ENCODE peak calls at places on chromosomes 4 and X, in seven cellular contexts. X is tibial nerve, I is right lobe of liver, E is adrenal gland, L is sigmoid colon, G is K562, R is heart left ventricle. P is an unnamed sample.
A peak's percentile ranks its signal among the peaks of the same experiment; 100 is the strongest.

GRCh38 chr4:70838972-70839536 is 636 bp downstream of the GRSF1 start:
- DNase-seq in X (peak; percentile 24), I (peak; percentile 70), E (peak; percentile 68), L (peak; percentile 83), G (peak; percentile 74), R (peak; percentile 79), P (peak; percentile 80)

GRCh38 chr4:158823461-158823873 is 54.6 kb downstream of the FNIP2 start:
- DNase-seq in X (no peak), I (no peak), E (no peak), L (no peak), G (no peak), R (no peak), P (no peak)

GRCh38 chr4:174524242-174524641 is 2.0 kb upstream of the HPGD start:
- DNase-seq in X (no peak), I (no peak), E (peak; percentile 32), L (no peak), G (peak; percentile 28), R (peak; percentile 23), P (no peak)

GRCh38 chr4:80434238-80434637 is 98.7 kb downstream of the CFAP299 start:
- DNase-seq in X (no peak), I (no peak), E (no peak), L (no peak), G (no peak), R (no peak), P (peak; percentile 23)

GRCh38 chr4:119105605-119106004 is 30.0 kb upstream of the MYOZ2 start:
- DNase-seq in X (no peak), I (no peak), E (no peak), L (no peak), G (no peak), R (no peak), P (peak; percentile 43)

GRCh38 chr4:123452585-123452984 is 56.0 kb downstream of the SPRY1 start:
- DNase-seq in X (peak; percentile 55), I (no peak), E (peak; percentile 89), L (peak; percentile 76), G (no peak), R (peak; percentile 46), P (peak; percentile 52)

GRCh38 chrX:129606918-129607317 is 47.8 kb downstream of the APLN start:
- DNase-seq in X (peak; percentile 19), I (no peak), E (peak; percentile 58), L (peak; percentile 72), G (peak; percentile 67), R (peak; percentile 35), P (peak; percentile 52)

GRCh38 chr4:80197601-80198444 is 520 bp downstream of the PRDM8 start:
- DNase-seq in X (no peak), I (no peak), E (no peak), L (no peak), G (no peak), R (no peak), P (no peak)

GRCh38 chr4:173857828-173858227 is 327.8 kb upstream of the HAND2 start:
- DNase-seq in X (no peak), I (no peak), E (no peak), L (no peak), G (no peak), R (no peak), P (no peak)

GRCh38 chr4:108270466-108271450 is 102.0 kb upstream of the LEF1 start:
- DNase-seq in X (no peak), I (no peak), E (no peak), L (no peak), G (no peak), R (no peak), P (peak; percentile 7)

GRCh38 chrX:107549504-107549903 is 78.8 kb upstream of the PRPS1 start:
- DNase-seq in X (no peak), I (no peak), E (no peak), L (no peak), G (no peak), R (no peak), P (no peak)

GRCh38 chr4:175504316-175504715 is 307.7 kb downstream of the GPM6A start:
- DNase-seq in X (no peak), I (no peak), E (no peak), L (no peak), G (no peak), R (no peak), P (no peak)

GRCh38 chr4:54550415-54551171 is 107.2 kb upstream of the KIT start:
- DNase-seq in X (no peak), I (no peak), E (peak; percentile 69), L (no peak), G (no peak), R (peak; percentile 35), P (no peak)

GRCh38 chr4:107825072-107825789 is 499 bp downstream of the SGMS2 start:
- DNase-seq in X (no peak), I (peak; percentile 59), E (peak; percentile 70), L (peak; percentile 83), G (no peak), R (peak; percentile 64), P (no peak)

GRCh38 chrX:1500701-1501624 is 36.0 kb downstream of the P2RY8 start:
- DNase-seq in X (no peak), I (peak; percentile 39), E (no peak), L (no peak), G (no peak), R (no peak), P (no peak)

GRCh38 chr4:1325681-1326635 is 21.1 kb upstream of the UVSSA start:
- DNase-seq in X (no peak), I (no peak), E (no peak), L (no peak), G (no peak), R (no peak), P (no peak)

GRCh38 chr4:37938208-37938607 is 22.0 kb upstream of the PTTG2 start:
- DNase-seq in X (no peak), I (no peak), E (no peak), L (no peak), G (no peak), R (no peak), P (no peak)

GRCh38 chr4:76783836-76784235 is 114.1 kb downstream of the SOWAHB start:
- DNase-seq in X (no peak), I (no peak), E (no peak), L (no peak), G (no peak), R (no peak), P (no peak)

GRCh38 chr4:76781698-76782595 is 116.0 kb downstream of the SOWAHB start:
- DNase-seq in X (no peak), I (no peak), E (no peak), L (no peak), G (no peak), R (no peak), P (peak; percentile 9)

GRCh38 chr4:76780781-76781697 is 116.9 kb downstream of the SOWAHB start:
- DNase-seq in X (no peak), I (no peak), E (no peak), L (no peak), G (no peak), R (no peak), P (no peak)

GRCh38 chr4:76784237-76784636 is 113.7 kb downstream of the SOWAHB start:
- DNase-seq in X (no peak), I (no peak), E (no peak), L (no peak), G (no peak), R (no peak), P (peak; percentile 4)

GRCh38 chr4:76782837-76783236 is 115.1 kb downstream of the SOWAHB start:
- DNase-seq in X (no peak), I (no peak), E (no peak), L (no peak), G (no peak), R (no peak), P (no peak)
- TF ChIP-seq POLR2A in X (no peak), I (no peak), E (no peak), L (no peak), G (no peak), R (no peak), P (no peak)

GRCh38 chr4:10182446-10183424 is 66.1 kb upstream of the WDR1 start:
- DNase-seq in X (no peak), I (no peak), E (no peak), L (no peak), G (no peak), R (no peak), P (no peak)
- TF ChIP-seq POLR2A in X (no peak), I (no peak), E (no peak), L (no peak), G (peak; percentile 61), R (no peak), P (no peak)

GRCh38 chrX:154758696-154759095 is 4.0 kb upstream of the DKC1 start:
- DNase-seq in X (no peak), I (no peak), E (no peak), L (no peak), G (no peak), R (no peak), P (no peak)

GRCh38 chrX:154761977-154762528 is 611 bp upstream of the DKC1 start:
- DNase-seq in X (no peak), I (peak; percentile 65), E (peak; percentile 29), L (no peak), G (no peak), R (no peak), P (no peak)

DNA sequence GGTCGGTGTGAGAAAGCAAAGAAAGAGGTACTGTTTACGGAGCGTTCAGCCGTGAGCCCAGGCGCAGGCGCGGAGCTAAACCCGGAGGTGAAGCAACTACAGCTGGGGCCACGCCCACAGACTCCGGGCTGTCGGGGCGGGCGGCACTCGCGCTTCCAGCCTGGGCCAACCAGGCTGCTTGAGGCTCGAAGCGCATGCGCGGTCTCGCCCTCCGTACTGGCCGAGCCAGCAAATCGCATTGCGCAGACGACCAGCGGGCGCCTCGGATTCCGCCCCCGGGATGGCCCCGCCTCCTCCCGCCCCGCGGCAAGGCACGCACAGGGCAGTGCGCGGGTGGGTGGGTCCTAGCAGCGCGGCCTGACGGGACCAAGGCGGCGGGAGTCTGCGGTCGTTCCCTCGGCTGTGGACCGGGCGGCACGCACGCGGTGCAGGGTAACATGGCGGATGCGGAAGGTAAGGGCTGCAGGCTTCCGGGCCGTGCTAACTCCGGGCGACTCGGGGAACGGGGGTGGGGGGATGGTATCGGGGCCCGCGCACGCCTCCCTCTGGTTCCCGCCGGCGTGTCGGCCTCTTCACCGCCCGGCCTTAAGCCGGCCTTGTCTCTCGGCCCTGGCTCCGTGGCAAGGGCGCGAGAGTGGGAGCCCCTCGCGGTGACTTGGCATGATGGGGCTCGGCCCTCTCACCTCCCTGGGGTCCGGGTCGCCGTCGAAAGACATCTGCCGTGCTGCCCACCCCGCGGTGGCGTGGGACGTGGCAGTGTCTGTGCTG is at the start of gene DKC1:
- DNase-seq in X (peak; percentile 85), I (peak; percentile 96), E (peak; percentile 95), L (peak; percentile 97), G (peak; percentile 93), R (peak; percentile 97), P (peak; percentile 97)
- TF ChIP-seq POLR2A in X (peak; percentile 35), I (peak; percentile 61), E (peak; percentile 18), L (no peak), G (peak; percentile 91), R (peak; percentile 41), P (peak; percentile 49)

DNA sequence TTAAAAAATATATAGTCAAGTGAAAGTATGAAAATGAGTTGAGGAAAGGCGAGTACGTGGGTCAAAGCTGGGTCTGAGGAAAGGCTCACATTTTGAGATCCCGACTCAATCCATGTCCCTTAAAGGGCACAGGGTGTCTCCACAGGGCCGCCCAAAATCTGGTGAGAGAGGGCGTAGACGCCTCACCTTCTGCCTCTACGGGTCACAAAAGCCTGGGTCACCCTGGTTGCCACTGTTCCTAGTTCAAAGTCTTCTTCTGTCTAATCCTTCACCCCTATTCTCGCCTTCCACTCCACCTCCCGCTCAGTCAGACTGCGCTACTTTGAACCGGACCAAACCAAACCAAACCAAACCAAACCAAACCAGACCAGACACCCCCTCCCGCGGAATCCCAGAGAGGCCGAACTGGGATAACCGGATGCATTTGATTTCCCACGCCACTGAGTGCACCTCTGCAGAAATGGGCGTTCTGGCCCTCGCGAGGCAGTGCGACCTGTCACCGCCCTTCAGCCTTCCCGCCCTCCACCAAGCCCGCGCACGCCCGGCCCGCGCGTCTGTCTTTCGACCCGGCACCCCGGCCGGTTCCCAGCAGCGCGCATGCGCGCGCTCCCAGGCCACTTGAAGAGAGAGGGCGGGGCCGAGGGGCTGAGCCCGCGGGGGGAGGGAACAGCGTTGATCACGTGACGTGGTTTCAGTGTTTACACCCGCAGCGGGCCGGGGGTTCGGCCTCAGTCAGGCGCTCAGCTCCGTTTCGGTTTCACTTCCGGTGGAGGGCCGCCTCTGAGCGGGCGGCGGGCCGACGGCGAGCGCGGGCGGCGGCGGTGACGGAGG is at the start of gene FMR1:
- DNase-seq in X (peak; percentile 89), I (peak; percentile 95), E (peak; percentile 93), L (peak; percentile 97), G (peak; percentile 98), R (peak; percentile 96), P (peak; percentile 92)
- TF ChIP-seq POLR2A in X (peak; percentile 68), I (peak; percentile 57), E (no peak), L (no peak), G (no peak), R (peak; percentile 53), P (peak; percentile 29)

P was measured in NB4.